ENCODE peak calls at places on chromosomes 5 and 9, in ten cellular contexts. Z is kidney, U is astrocyte of the spinal cord, R is cardiac fibroblast, P is AG04450, Y is OCI-LY7, J is epithelial cell of esophagus, V is coronary artery, N is SK-N-SH, C is HFF-Myc. E is an unnamed sample.

GRCh38 chr5:128487041-128487440 is 51.0 kb downstream of the FBN2 start:
- DNase-seq in Z (no peak), U (no peak), R (peak; percentile 62), P (no peak), Y (no peak), J (no peak), V (no peak), N (no peak), C (peak; percentile 7), E (no peak)

GRCh38 chr5:126384985-126385384 is 38.2 kb upstream of the GRAMD2B start:
- DNase-seq in Z (no peak), U (peak; percentile 86), R (peak; percentile 78), P (no peak), Y (no peak), J (peak; percentile 70), V (no peak), N (no peak), C (peak; percentile 35), E (no peak)

GRCh38 chr5:104247260-104247659 is 684.7 kb upstream of the NUDT12 start:
- DNase-seq in Z (no peak), U (no peak), R (no peak), P (no peak), Y (no peak), J (peak; percentile 12), V (no peak), N (no peak), C (no peak), E (no peak)

GRCh38 chr9:10562581-10563343 is 50.0 kb downstream of the PTPRD start:
- DNase-seq in Z (no peak), U (peak; percentile 3), R (no peak), P (no peak), Y (no peak), J (peak; percentile 98), V (no peak), N (no peak), C (no peak), E (no peak)

GRCh38 chr9:29556317-29556716 is 1983.0 kb upstream of the C9orf72 start:
- DNase-seq in Z (no peak), U (peak; percentile 89), R (peak; percentile 85), P (no peak), Y (no peak), J (peak; percentile 73), V (no peak), N (no peak), C (no peak), E (no peak)

GRCh38 chr5:111493031-111493430 is 19.3 kb downstream of the STARD4 start:
- DNase-seq in Z (no peak), U (no peak), R (no peak), P (no peak), Y (no peak), J (no peak), V (no peak), N (no peak), C (no peak), E (no peak)

GRCh38 chr5:129652353-129653138 is 95.3 kb upstream of the MINAR2 start:
- DNase-seq in Z (no peak), U (peak; percentile 9), R (peak; percentile 47), P (no peak), Y (no peak), J (peak; percentile 96), V (no peak), N (no peak), C (no peak), E (no peak)

GRCh38 chr9:98367371-98367900 is 112.0 kb upstream of the TBC1D2 start:
- DNase-seq in Z (no peak), U (no peak), R (no peak), P (no peak), Y (no peak), J (no peak), V (no peak), N (no peak), C (no peak), E (no peak)

GRCh38 chr5:78647838-78648358 is 674 bp downstream of the LHFPL2 start:
- DNase-seq in Z (peak; percentile 85), U (peak; percentile 58), R (no peak), P (no peak), Y (no peak), J (peak; percentile 60), V (peak; percentile 79), N (no peak), C (no peak), E (peak; percentile 64)

GRCh38 chr9:116525611-116526010 is 161.5 kb upstream of the TRIM32 start:
- DNase-seq in Z (no peak), U (no peak), R (no peak), P (no peak), Y (no peak), J (no peak), V (no peak), N (no peak), C (no peak), E (no peak)

GRCh38 chr5:143126121-143127019 is 277.1 kb downstream of the NR3C1 start:
- DNase-seq in Z (no peak), U (no peak), R (no peak), P (no peak), Y (peak; percentile 5), J (no peak), V (no peak), N (no peak), C (no peak), E (no peak)

GRCh38 chr9:130578865-130579737 is at the start of gene FUBP3:
- DNase-seq in Z (peak; percentile 98), U (peak; percentile 86), R (peak; percentile 88), P (peak; percentile 61), Y (peak; percentile 92), J (peak; percentile 92), V (peak; percentile 95), N (peak; percentile 99), C (peak; percentile 57), E (peak; percentile 96)

GRCh38 chr5:151671979-151672378 is 14.7 kb downstream of the SPARC start:
- DNase-seq in Z (no peak), U (no peak), R (peak; percentile 91), P (no peak), Y (no peak), J (peak; percentile 36), V (no peak), N (no peak), C (no peak), E (no peak)

GRCh38 chr9:38035873-38036272 is 33.2 kb downstream of the SHB start:
- DNase-seq in Z (no peak), U (peak; percentile 79), R (peak; percentile 92), P (peak; percentile 41), Y (no peak), J (peak; percentile 80), V (no peak), N (no peak), C (no peak), E (no peak)

GRCh38 chr9:38033956-38034355 is 35.1 kb downstream of the SHB start:
- DNase-seq in Z (peak; percentile 29), U (no peak), R (no peak), P (no peak), Y (no peak), J (no peak), V (no peak), N (no peak), C (no peak), E (no peak)

GRCh38 chr9:38038307-38039089 is 30.5 kb downstream of the SHB start:
- DNase-seq in Z (peak; percentile 65), U (no peak), R (no peak), P (no peak), Y (no peak), J (no peak), V (no peak), N (peak; percentile 80), C (no peak), E (peak; percentile 56)

GRCh38 chr9:38037981-38038306 is 31.1 kb downstream of the SHB start:
- DNase-seq in Z (peak; percentile 47), U (no peak), R (no peak), P (no peak), Y (no peak), J (no peak), V (no peak), N (no peak), C (no peak), E (no peak)

GRCh38 chr9:38036359-38037084 is 32.5 kb downstream of the SHB start:
- DNase-seq in Z (no peak), U (peak; percentile 55), R (peak; percentile 84), P (no peak), Y (no peak), J (peak; percentile 92), V (peak; percentile 83), N (no peak), C (no peak), E (peak; percentile 36)
- H3K4me3 ChIP-seq in Z (no peak overlapping the region), U (no peak overlapping the region), R (no peak overlapping the region), P (no peak overlapping the region), Y (no peak overlapping the region), J (no peak overlapping the region), V (no peak overlapping the region), N (no peak overlapping the region), C (no peak overlapping the region), E (no peak overlapping the region)

DNA sequence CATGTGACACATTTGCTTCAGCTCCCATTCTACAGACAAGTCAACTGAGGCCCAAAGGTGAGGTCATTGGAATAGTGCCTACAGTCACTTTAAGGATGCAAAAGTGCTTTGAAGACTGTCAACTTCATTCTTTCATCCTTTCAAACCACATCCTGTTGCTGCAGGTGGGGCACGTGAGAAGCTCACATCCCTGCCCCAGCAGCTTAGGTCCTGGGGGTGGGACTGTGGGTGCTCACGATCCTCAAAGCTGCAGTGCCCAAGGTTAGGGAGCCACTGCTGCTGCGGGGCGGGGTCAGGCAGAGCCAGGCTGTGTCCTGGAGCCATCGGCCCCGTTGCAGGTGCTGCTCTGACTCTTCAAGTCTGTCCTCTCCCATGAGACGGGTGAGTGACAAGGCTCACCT is 57.9 kb upstream of the IER5L start:
- DNase-seq in Z (peak; percentile 70), U (no peak), R (no peak), P (no peak), Y (peak; percentile 95), J (no peak), V (no peak), N (no peak), C (no peak), E (no peak)
- H3K4me3 ChIP-seq in Z (no peak overlapping the region), U (no peak overlapping the region), R (no peak overlapping the region), P (no peak overlapping the region), Y (peak overlapping the region; percentile 56), J (no peak overlapping the region), V (no peak overlapping the region), N (no peak overlapping the region), C (no peak overlapping the region), E (no peak overlapping the region)

GRCh38 chr9:129141066-129142041 is 30.1 kb downstream of the PTPA start:
- DNase-seq in Z (no peak), U (peak; percentile 96), R (peak; percentile 96), P (peak; percentile 80), Y (peak; percentile 83), J (peak; percentile 55), V (peak; percentile 94), N (no peak), C (no peak), E (no peak)
- H3K4me3 ChIP-seq in Z (peak overlapping the region; percentile 36), U (peak overlapping the region; percentile 25), R (peak overlapping the region; percentile 17), P (peak overlapping the region; percentile 60), Y (peak overlapping the region; percentile 64), J (peak overlapping the region; percentile 20), V (peak overlapping the region; percentile 61), N (peak overlapping the region; percentile 53), C (peak overlapping the region; percentile 62), E (peak overlapping the region; percentile 57)

DNA sequence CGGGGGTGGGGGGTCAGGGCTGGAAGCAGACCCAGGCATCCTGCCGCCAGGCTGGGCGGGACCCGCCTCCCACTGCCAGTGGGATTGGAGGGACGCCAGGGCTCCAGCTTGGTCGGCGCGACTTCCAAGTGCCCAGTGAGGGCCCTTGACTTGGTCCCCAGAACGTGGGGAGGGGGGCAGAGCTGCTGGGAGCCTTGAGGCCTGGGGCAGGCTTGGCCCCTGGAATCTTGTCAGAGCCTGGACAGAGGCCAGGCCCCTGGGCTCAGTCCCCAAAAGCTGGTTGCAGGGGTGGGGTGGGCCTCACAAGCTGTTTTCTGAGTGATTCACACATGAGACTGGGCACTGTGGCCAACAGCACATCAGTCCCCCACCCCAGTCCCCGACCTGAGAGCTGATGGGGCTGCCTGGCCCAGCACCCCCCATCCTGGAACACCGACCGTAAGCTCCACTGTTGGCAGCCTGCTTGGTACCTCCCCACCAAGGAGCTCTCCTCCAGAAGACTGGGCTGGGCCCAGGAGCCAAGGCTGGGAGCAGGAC is 528 bp downstream of the CLIC3 start:
- DNase-seq in Z (no peak), U (peak; percentile 32), R (peak; percentile 12), P (no peak), Y (no peak), J (peak; percentile 9), V (no peak), N (no peak), C (no peak), E (no peak)
- H3K4me3 ChIP-seq in Z (no peak overlapping the region), U (peak overlapping the region; percentile 13), R (no peak overlapping the region), P (no peak overlapping the region), Y (no peak overlapping the region), J (peak overlapping the region; percentile 43), V (peak overlapping the region; percentile 53), N (no peak overlapping the region), C (no peak overlapping the region), E (peak overlapping the region; percentile 26)

E was measured in heart left ventricle.